ENCODE peak calls at places on chromosomes 11 and 22, in four cellular contexts. One of them, this sample, is unnamed.

GRCh38 chr11:37929100-37929649 is 1331.1 kb upstream of the RAG2 start:
- DNase-seq in NCI-H1092: no peak
- DNase-seq in CD8-positive, alpha-beta T cell: no peak
- DNase-seq in stimulated activated CD8-positive, alpha-beta memory T cell treated with anti-CD3 and anti-CD28 coated beads, Interleukin-15, amount 100 ng/mL, for 1 hour: no peak
- DNase-seq in this sample: no peak

GRCh38 chr11:67632982-67633755 is 3.4 kb upstream of the NUDT8 start:
- DNase-seq in NCI-H1092: no peak
- DNase-seq in CD8-positive, alpha-beta T cell: no peak
- DNase-seq in stimulated activated CD8-positive, alpha-beta memory T cell treated with anti-CD3 and anti-CD28 coated beads, Interleukin-15, amount 100 ng/mL, for 1 hour: no peak
- DNase-seq in this sample: no peak

GRCh38 chr11:12914401-12914912 is 94.7 kb upstream of the RASSF10 start:
- DNase-seq in NCI-H1092: peak; percentile 53
- DNase-seq in stimulated activated CD8-positive, alpha-beta memory T cell treated with anti-CD3 and anti-CD28 coated beads, Interleukin-15, amount 100 ng/mL, for 1 hour: no peak
- DNase-seq in CD8-positive, alpha-beta T cell: no peak
- DNase-seq in this sample: no peak

GRCh38 chr11:14244926-14245325 is 114.1 kb downstream of the RRAS2 start:
- DNase-seq in CD8-positive, alpha-beta T cell: no peak
- DNase-seq in stimulated activated CD8-positive, alpha-beta memory T cell treated with anti-CD3 and anti-CD28 coated beads, Interleukin-15, amount 100 ng/mL, for 1 hour: no peak
- DNase-seq in NCI-H1092: no peak
- DNase-seq in this sample: no peak

GRCh38 chr11:113971506-113972195 is 3.3 kb upstream of the HTR3A start:
- DNase-seq in NCI-H1092: no peak
- DNase-seq in CD8-positive, alpha-beta T cell: no peak
- DNase-seq in stimulated activated CD8-positive, alpha-beta memory T cell treated with anti-CD3 and anti-CD28 coated beads, Interleukin-15, amount 100 ng/mL, for 1 hour: no peak
- DNase-seq in this sample: no peak

GRCh38 chr22:38262051-38262795 is 10.6 kb downstream of the TMEM184B start:
- DNase-seq in NCI-H1092: peak; percentile 4
- DNase-seq in stimulated activated CD8-positive, alpha-beta memory T cell treated with anti-CD3 and anti-CD28 coated beads, Interleukin-15, amount 100 ng/mL, for 1 hour: no peak
- DNase-seq in CD8-positive, alpha-beta T cell: no peak
- DNase-seq in this sample: no peak

GRCh38 chr11:46385169-46386004 is 3.9 kb downstream of the MDK start:
- DNase-seq in stimulated activated CD8-positive, alpha-beta memory T cell treated with anti-CD3 and anti-CD28 coated beads, Interleukin-15, amount 100 ng/mL, for 1 hour: no peak
- DNase-seq in CD8-positive, alpha-beta T cell: no peak
- DNase-seq in NCI-H1092: no peak
- DNase-seq in this sample: no peak

GRCh38 chr11:123973816-123974215 is 3.8 kb downstream of the OR10S1 start:
- DNase-seq in stimulated activated CD8-positive, alpha-beta memory T cell treated with anti-CD3 and anti-CD28 coated beads, Interleukin-15, amount 100 ng/mL, for 1 hour: no peak
- DNase-seq in CD8-positive, alpha-beta T cell: no peak
- DNase-seq in NCI-H1092: no peak
- DNase-seq in this sample: no peak

GRCh38 chr22:46110215-46110614 is 40.1 kb upstream of the PPARA start:
- DNase-seq in NCI-H1092: no peak
- DNase-seq in stimulated activated CD8-positive, alpha-beta memory T cell treated with anti-CD3 and anti-CD28 coated beads, Interleukin-15, amount 100 ng/mL, for 1 hour: no peak
- DNase-seq in CD8-positive, alpha-beta T cell: no peak
- DNase-seq in this sample: no peak

GRCh38 chr11:105609832-105610781 is at the start of gene GRIA4:
- DNase-seq in CD8-positive, alpha-beta T cell: no peak
- DNase-seq in NCI-H1092: peak; percentile 62
- DNase-seq in stimulated activated CD8-positive, alpha-beta memory T cell treated with anti-CD3 and anti-CD28 coated beads, Interleukin-15, amount 100 ng/mL, for 1 hour: no peak
- DNase-seq in this sample: peak; percentile 54

GRCh38 chr11:75667831-75668507 is 869 bp downstream of the MAP6 start:
- DNase-seq in NCI-H1092: peak; percentile 85
- DNase-seq in stimulated activated CD8-positive, alpha-beta memory T cell treated with anti-CD3 and anti-CD28 coated beads, Interleukin-15, amount 100 ng/mL, for 1 hour: no peak
- DNase-seq in CD8-positive, alpha-beta T cell: no peak
- DNase-seq in this sample: peak; percentile 28

GRCh38 chr11:126669416-126669815 is 313.9 kb downstream of the ST3GAL4 start:
- DNase-seq in CD8-positive, alpha-beta T cell: no peak
- DNase-seq in NCI-H1092: no peak
- DNase-seq in stimulated activated CD8-positive, alpha-beta memory T cell treated with anti-CD3 and anti-CD28 coated beads, Interleukin-15, amount 100 ng/mL, for 1 hour: no peak
- DNase-seq in this sample: no peak

GRCh38 chr22:49091451-49091850 is 736.2 kb downstream of the BRD1 start:
- DNase-seq in NCI-H1092: no peak
- DNase-seq in stimulated activated CD8-positive, alpha-beta memory T cell treated with anti-CD3 and anti-CD28 coated beads, Interleukin-15, amount 100 ng/mL, for 1 hour: no peak
- DNase-seq in CD8-positive, alpha-beta T cell: no peak
- DNase-seq in this sample: no peak

GRCh38 chr11:78138281-78138680 is 1.1 kb downstream of the ALG8 start:
- DNase-seq in NCI-H1092: no peak
- DNase-seq in stimulated activated CD8-positive, alpha-beta memory T cell treated with anti-CD3 and anti-CD28 coated beads, Interleukin-15, amount 100 ng/mL, for 1 hour: no peak
- DNase-seq in CD8-positive, alpha-beta T cell: no peak
- DNase-seq in this sample: no peak

GRCh38 chr11:66443602-66444001 is 5.0 kb upstream of the MRPL11 start:
- DNase-seq in CD8-positive, alpha-beta T cell: no peak
- DNase-seq in NCI-H1092: no peak
- DNase-seq in stimulated activated CD8-positive, alpha-beta memory T cell treated with anti-CD3 and anti-CD28 coated beads, Interleukin-15, amount 100 ng/mL, for 1 hour: no peak
- DNase-seq in this sample: no peak

GRCh38 chr11:16981651-16982194 is 32.5 kb downstream of the PLEKHA7 start:
- DNase-seq in NCI-H1092: no peak
- DNase-seq in stimulated activated CD8-positive, alpha-beta memory T cell treated with anti-CD3 and anti-CD28 coated beads, Interleukin-15, amount 100 ng/mL, for 1 hour: no peak
- DNase-seq in CD8-positive, alpha-beta T cell: no peak
- DNase-seq in this sample: peak; percentile 45

GRCh38 chr11:130847517-130847916 is 68.8 kb downstream of the SNX19 start:
- DNase-seq in NCI-H1092: no peak
- DNase-seq in CD8-positive, alpha-beta T cell: no peak
- DNase-seq in stimulated activated CD8-positive, alpha-beta memory T cell treated with anti-CD3 and anti-CD28 coated beads, Interleukin-15, amount 100 ng/mL, for 1 hour: no peak
- DNase-seq in this sample: no peak

GRCh38 chr22:33126881-33127280 is 68.7 kb upstream of the SYN3 start:
- DNase-seq in CD8-positive, alpha-beta T cell: no peak
- DNase-seq in stimulated activated CD8-positive, alpha-beta memory T cell treated with anti-CD3 and anti-CD28 coated beads, Interleukin-15, amount 100 ng/mL, for 1 hour: no peak
- DNase-seq in NCI-H1092: peak; percentile 15
- DNase-seq in this sample: peak; percentile 51

GRCh38 chr11:36069576-36070214 is 125.8 kb downstream of the LDLRAD3 start:
- DNase-seq in CD8-positive, alpha-beta T cell: no peak
- DNase-seq in stimulated activated CD8-positive, alpha-beta memory T cell treated with anti-CD3 and anti-CD28 coated beads, Interleukin-15, amount 100 ng/mL, for 1 hour: no peak
- DNase-seq in NCI-H1092: no peak
- DNase-seq in this sample: no peak

GRCh38 chr11:10378362-10378761 is 73.5 kb downstream of the ADM start:
- DNase-seq in NCI-H1092: no peak
- DNase-seq in CD8-positive, alpha-beta T cell: no peak
- DNase-seq in stimulated activated CD8-positive, alpha-beta memory T cell treated with anti-CD3 and anti-CD28 coated beads, Interleukin-15, amount 100 ng/mL, for 1 hour: no peak
- DNase-seq in this sample: no peak

GRCh38 chr11:27300974-27301373 is 62.0 kb downstream of the CCDC34 start:
- DNase-seq in NCI-H1092: no peak
- DNase-seq in stimulated activated CD8-positive, alpha-beta memory T cell treated with anti-CD3 and anti-CD28 coated beads, Interleukin-15, amount 100 ng/mL, for 1 hour: no peak
- DNase-seq in CD8-positive, alpha-beta T cell: no peak
- DNase-seq in this sample: no peak

GRCh38 chr11:75196426-75196825 is 44.1 kb upstream of the TPBGL start:
- DNase-seq in CD8-positive, alpha-beta T cell: no peak
- DNase-seq in stimulated activated CD8-positive, alpha-beta memory T cell treated with anti-CD3 and anti-CD28 coated beads, Interleukin-15, amount 100 ng/mL, for 1 hour: no peak
- DNase-seq in NCI-H1092: no peak
- DNase-seq in this sample: no peak

GRCh38 chr11:93570759-93571413 is 27.7 kb upstream of the SMCO4 start:
- DNase-seq in CD8-positive, alpha-beta T cell: no peak
- DNase-seq in NCI-H1092: no peak
- DNase-seq in stimulated activated CD8-positive, alpha-beta memory T cell treated with anti-CD3 and anti-CD28 coated beads, Interleukin-15, amount 100 ng/mL, for 1 hour: no peak
- DNase-seq in this sample: no peak

GRCh38 chr11:95559899-95560298 is 229.7 kb downstream of the FAM76B start:
- DNase-seq in stimulated activated CD8-positive, alpha-beta memory T cell treated with anti-CD3 and anti-CD28 coated beads, Interleukin-15, amount 100 ng/mL, for 1 hour: no peak
- DNase-seq in NCI-H1092: no peak
- DNase-seq in CD8-positive, alpha-beta T cell: no peak
- DNase-seq in this sample: no peak

GRCh38 chr22:45154383-45154782 is 9.3 kb upstream of the NUP50 start:
- DNase-seq in CD8-positive, alpha-beta T cell: no peak
- DNase-seq in stimulated activated CD8-positive, alpha-beta memory T cell treated with anti-CD3 and anti-CD28 coated beads, Interleukin-15, amount 100 ng/mL, for 1 hour: no peak
- DNase-seq in NCI-H1092: no peak
- DNase-seq in this sample: no peak

GRCh38 chr11:75248924-75249256 is 8.3 kb downstream of the TPBGL start:
- DNase-seq in stimulated activated CD8-positive, alpha-beta memory T cell treated with anti-CD3 and anti-CD28 coated beads, Interleukin-15, amount 100 ng/mL, for 1 hour: no peak
- DNase-seq in CD8-positive, alpha-beta T cell: no peak
- DNase-seq in NCI-H1092: no peak
- DNase-seq in this sample: no peak

GRCh38 chr22:50219800-50220602 is 19.2 kb downstream of the SELENOO start:
- DNase-seq in NCI-H1092: no peak
- DNase-seq in CD8-positive, alpha-beta T cell: no peak
- DNase-seq in stimulated activated CD8-positive, alpha-beta memory T cell treated with anti-CD3 and anti-CD28 coated beads, Interleukin-15, amount 100 ng/mL, for 1 hour: no peak
- DNase-seq in this sample: no peak

GRCh38 chr22:48785792-48786678 is 1041.6 kb downstream of the BRD1 start:
- DNase-seq in CD8-positive, alpha-beta T cell: no peak
- DNase-seq in NCI-H1092: no peak
- DNase-seq in stimulated activated CD8-positive, alpha-beta memory T cell treated with anti-CD3 and anti-CD28 coated beads, Interleukin-15, amount 100 ng/mL, for 1 hour: no peak
- DNase-seq in this sample: no peak

This sample was measured in DMS153.